ENCODE peak calls at places on chromosomes 6 and 20, in four cellular contexts. One of them, this sample, is unnamed.

GRCh38 chr6:112117554-112117953 is 30.2 kb downstream of the FAM229B start:
- DNase-seq in fibroblast of lung: peak; percentile 76
- DNase-seq in hepatocyte: no peak
- DNase-seq in Karpas-422: no peak
- DNase-seq in this sample: peak; percentile 37

GRCh38 chr6:42118162-42119001 is 24.0 kb downstream of the C6orf132 start:
- DNase-seq in Karpas-422: peak; percentile 37
- DNase-seq in hepatocyte: peak; percentile 85
- DNase-seq in fibroblast of lung: peak; percentile 36
- DNase-seq in this sample: peak; percentile 85

GRCh38 chr6:131950767-131951575 is at the start of gene CCN2:
- DNase-seq in hepatocyte: peak; percentile 92
- DNase-seq in fibroblast of lung: peak; percentile 99
- DNase-seq in Karpas-422: no peak
- DNase-seq in this sample: peak; percentile 89

GRCh38 chr6:136992113-136992512 is 52.7 kb downstream of the IL20RA start:
- DNase-seq in hepatocyte: no peak
- DNase-seq in fibroblast of lung: no peak
- DNase-seq in Karpas-422: no peak
- DNase-seq in this sample: no peak

GRCh38 chr6:136173519-136174507 is 76.3 kb downstream of the MTFR2 start:
- DNase-seq in fibroblast of lung: peak; percentile 26
- DNase-seq in Karpas-422: no peak
- DNase-seq in hepatocyte: peak; percentile 13
- DNase-seq in this sample: no peak

GRCh38 chr6:125294036-125294435 is 7.7 kb downstream of the HDDC2 start:
- DNase-seq in Karpas-422: no peak
- DNase-seq in fibroblast of lung: no peak
- DNase-seq in hepatocyte: no peak
- DNase-seq in this sample: peak; percentile 19

GRCh38 chr6:111265842-111266241 is 178.5 kb downstream of the SLC16A10 start:
- DNase-seq in hepatocyte: no peak
- DNase-seq in Karpas-422: no peak
- DNase-seq in fibroblast of lung: peak; percentile 81
- DNase-seq in this sample: no peak

GRCh38 chr6:10413850-10414765 is 766 bp downstream of the TFAP2A start:
- DNase-seq in fibroblast of lung: no peak
- DNase-seq in Karpas-422: no peak
- DNase-seq in hepatocyte: peak; percentile 46
- DNase-seq in this sample: peak; percentile 71

GRCh38 chr6:13407709-13408695 is 79.4 kb downstream of the GFOD1 start:
- DNase-seq in hepatocyte: no peak
- DNase-seq in fibroblast of lung: peak; percentile 93
- DNase-seq in Karpas-422: no peak
- DNase-seq in this sample: peak; percentile 99

GRCh38 chr6:75611011-75611701 is 9.5 kb downstream of the SENP6 start:
- DNase-seq in hepatocyte: no peak
- DNase-seq in fibroblast of lung: peak; percentile 53
- DNase-seq in Karpas-422: no peak
- DNase-seq in this sample: no peak

GRCh38 chr6:163711615-163712568 is 297.4 kb downstream of the QKI start:
- DNase-seq in fibroblast of lung: no peak
- DNase-seq in Karpas-422: no peak
- DNase-seq in hepatocyte: no peak
- DNase-seq in this sample: no peak

GRCh38 chr20:9617062-9617461 is 102.7 kb downstream of the LAMP5 start:
- DNase-seq in fibroblast of lung: peak; percentile 58
- DNase-seq in hepatocyte: peak; percentile 85
- DNase-seq in Karpas-422: peak; percentile 91
- DNase-seq in this sample: peak; percentile 38

GRCh38 chr6:90003069-90003800 is 109.0 kb downstream of the GJA10 start:
- DNase-seq in Karpas-422: no peak
- DNase-seq in fibroblast of lung: peak; percentile 61
- DNase-seq in hepatocyte: no peak
- DNase-seq in this sample: peak; percentile 80

GRCh38 chr6:92767101-92767500 is 652.3 kb downstream of the EPHA7 start:
- DNase-seq in fibroblast of lung: no peak
- DNase-seq in Karpas-422: no peak
- DNase-seq in hepatocyte: no peak
- DNase-seq in this sample: no peak

GRCh38 chr6:170045981-170046667 is 244.8 kb downstream of the DLL1 start:
- DNase-seq in Karpas-422: no peak
- DNase-seq in fibroblast of lung: no peak
- DNase-seq in hepatocyte: no peak
- DNase-seq in this sample: no peak

GRCh38 chr6:28943557-28944411 is 20.0 kb upstream of the TRIM27 start:
- DNase-seq in hepatocyte: peak; percentile 84
- DNase-seq in Karpas-422: peak; percentile 83
- DNase-seq in fibroblast of lung: peak; percentile 66
- DNase-seq in this sample: peak; percentile 66

GRCh38 chr6:28944412-28945006 is 20.7 kb upstream of the TRIM27 start:
- DNase-seq in hepatocyte: peak; percentile 88
- DNase-seq in fibroblast of lung: peak; percentile 66
- DNase-seq in Karpas-422: peak; percentile 94
- DNase-seq in this sample: peak; percentile 69

GRCh38 chr6:28940859-28941680 is 17.3 kb upstream of the TRIM27 start:
- DNase-seq in hepatocyte: peak; percentile 92
- DNase-seq in Karpas-422: peak; percentile 95
- DNase-seq in fibroblast of lung: peak; percentile 77
- DNase-seq in this sample: peak; percentile 86

GRCh38 chr6:28941681-28942448 is 18.1 kb upstream of the TRIM27 start:
- DNase-seq in Karpas-422: no peak
- DNase-seq in hepatocyte: peak; percentile 88
- DNase-seq in fibroblast of lung: no peak
- DNase-seq in this sample: no peak

GRCh38 chr6:28943223-28943556 is 19.4 kb upstream of the TRIM27 start:
- DNase-seq in fibroblast of lung: no peak
- DNase-seq in hepatocyte: no peak
- DNase-seq in Karpas-422: no peak
- DNase-seq in this sample: no peak
- H3K4me2 ChIP-seq in fibroblast of lung: peak overlapping the region; percentile 4
- H3K4me2 ChIP-seq in hepatocyte: peak overlapping the region; percentile 80
- H3K4me2 ChIP-seq in Karpas-422: peak overlapping the region; percentile 69
- H3K4me2 ChIP-seq in this sample: no peak overlapping the region

GRCh38 chr6:168035661-168036616 is 38.5 kb downstream of the KIF25 start:
- DNase-seq in Karpas-422: no peak
- DNase-seq in fibroblast of lung: peak; percentile 76
- DNase-seq in hepatocyte: peak; percentile 45
- DNase-seq in this sample: peak; percentile 33
- H3K9me3 ChIP-seq in Karpas-422: peaks cover 3% of the 10 kb centered on the region
- H3K9me3 ChIP-seq in fibroblast of lung: no peaks in the 10 kb centered on the region
- H3K9me3 ChIP-seq in hepatocyte: peaks cover 8% of the 10 kb centered on the region
- H3K9me3 ChIP-seq in this sample: peaks cover 16% of the 10 kb centered on the region

DNA sequence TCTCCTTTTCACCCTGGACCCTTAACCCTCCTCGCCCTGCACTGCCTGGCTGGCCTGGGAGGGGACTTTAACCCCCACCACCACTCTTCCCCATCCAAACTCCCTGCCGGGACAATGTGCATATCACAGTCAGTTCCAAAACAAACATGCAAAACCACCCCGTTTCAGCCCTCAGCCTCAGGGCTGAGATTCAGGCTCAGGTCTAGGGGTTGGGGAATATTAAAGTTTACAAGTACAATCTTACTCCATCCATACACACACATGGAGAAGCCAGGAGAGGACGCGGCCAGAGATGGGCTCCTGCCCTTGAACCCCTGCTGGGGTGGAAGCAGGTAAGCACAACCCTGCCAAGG is 534 bp downstream of the KIAA1755 start:
- DNase-seq in hepatocyte: no peak
- DNase-seq in fibroblast of lung: peak; percentile 41
- DNase-seq in Karpas-422: no peak
- DNase-seq in this sample: no peak
- H3K4me2 ChIP-seq in hepatocyte: peak overlapping the region; percentile 86
- H3K4me2 ChIP-seq in fibroblast of lung: peak overlapping the region; percentile 39
- H3K4me2 ChIP-seq in Karpas-422: no peak overlapping the region
- H3K4me2 ChIP-seq in this sample: peak overlapping the region; percentile 72

GRCh38 chr6:62683063-62683462 is 397.0 kb upstream of the KHDRBS2 start:
- DNase-seq in fibroblast of lung: no peak
- DNase-seq in hepatocyte: no peak
- DNase-seq in Karpas-422: no peak
- DNase-seq in this sample: no peak

GRCh38 chr6:62681108-62681507 is 395.1 kb upstream of the KHDRBS2 start:
- DNase-seq in Karpas-422: no peak
- DNase-seq in hepatocyte: no peak
- DNase-seq in fibroblast of lung: no peak
- DNase-seq in this sample: no peak
- H3K9me3 ChIP-seq in Karpas-422: peaks cover 6% of the 10 kb centered on the region
- H3K9me3 ChIP-seq in hepatocyte: no peaks in the 10 kb centered on the region
- H3K9me3 ChIP-seq in fibroblast of lung: no peaks in the 10 kb centered on the region
- H3K9me3 ChIP-seq in this sample: peaks cover 14% of the 10 kb centered on the region

This sample was measured in mammary epithelial cell.